ENCODE peak calls at places on chromosomes 12 and 14, in seven cellular contexts. Y is stimulated activated CD4-positive, alpha-beta T cell treated with anti-CD3 and anti-CD28 coated beads, Interleukin-15, amount 100 ng/mL, for 1 hour; U is activated CD8-positive, alpha-beta T cell treated with anti-CD3 and anti-CD28 coated beads, Interleukin-2, amount 10 ng/mL, durations not matched to agents 7 days and 5 days; G is activated T-cell treated with anti-CD3 and anti-CD28 coated beads for 48 hours; B is fibroblast of the aortic adventitia; T is KG1; N is NCI-H510A. I is an unnamed sample.

GRCh38 chr14:75053396-75054289 is 2.4 kb upstream of the MLH3 start:
- DNase-seq in U (no peak), B (peak), G (no peak), Y (no peak), N (no peak), T (no peak), I (no peak)

GRCh38 chr12:89844539-89844938 is 135.9 kb upstream of the ATP2B1 start:
- DNase-seq in B (no peak), G (no peak), T (no peak), N (no peak), Y (no peak), U (no peak), I (no peak)

GRCh38 chr14:105151131-105151837 is 17.3 kb downstream of the JAG2 start:
- DNase-seq in G (no peak), Y (no peak), B (no peak), U (no peak), N (no peak), T (no peak), I (no peak)

GRCh38 chr12:24964342-24964741 is 15.4 kb upstream of the BCAT1 start:
- DNase-seq in B (no peak), N (no peak), Y (no peak), U (no peak), G (no peak), T (no peak), I (no peak)

GRCh38 chr14:21070083-21070609 is at the start of gene ARHGEF40:
- DNase-seq in U (no peak), B (peak), T (no peak), N (peak), G (no peak), Y (no peak), I (no peak)

GRCh38 chr14:20454359-20454644 is 310 bp downstream of the OSGEP start:
- DNase-seq in Y (no peak), B (peak), U (peak), T (peak), G (no peak), N (peak), I (no peak)

GRCh38 chr12:26701604-26702215 is 131.3 kb downstream of the ITPR2 start:
- DNase-seq in T (peak), U (no peak), G (no peak), Y (no peak), B (peak), N (no peak), I (no peak)

GRCh38 chr12:124088232-124088907 is 115.4 kb downstream of the ZNF664 start:
- DNase-seq in G (no peak), B (no peak), N (no peak), Y (no peak), T (no peak), U (no peak), I (no peak)

GRCh38 chr12:8554451-8555195 is 13.9 kb upstream of the CLEC4E start:
- DNase-seq in T (no peak), G (no peak), Y (no peak), N (no peak), U (no peak), B (peak), I (no peak)

GRCh38 chr14:91749857-91750256 is 18.0 kb upstream of the CATSPERB start:
- DNase-seq in B (no peak), G (no peak), U (no peak), N (no peak), T (no peak), Y (no peak), I (no peak)

GRCh38 chr12:109600481-109600880 is 26.9 kb downstream of the MVK start:
- DNase-seq in T (no peak), G (no peak), Y (no peak), U (no peak), B (no peak), N (no peak), I (no peak)

GRCh38 chr12:29722164-29722563 is 61.6 kb downstream of the TMTC1 start:
- DNase-seq in Y (no peak), T (no peak), N (no peak), B (no peak), G (no peak), U (no peak), I (no peak)

GRCh38 chr14:103501041-103501870 is 21.4 kb downstream of the CKB start:
- DNase-seq in G (no peak), T (no peak), Y (no peak), B (no peak), N (no peak), U (no peak), I (peak)

GRCh38 chr14:66944872-66945271 is 244.4 kb upstream of the GARIN2 start:
- DNase-seq in Y (no peak), B (peak), U (no peak), N (no peak), G (no peak), T (no peak), I (no peak)

GRCh38 chr14:36844443-36844842 is 182.8 kb downstream of the PAX9 start:
- DNase-seq in G (no peak), Y (no peak), U (no peak), T (no peak), N (no peak), B (no peak), I (no peak)

GRCh38 chr12:44294649-44295048 is 458.8 kb downstream of the TMEM117 start:
- DNase-seq in G (no peak), B (no peak), N (no peak), Y (no peak), U (no peak), T (no peak), I (no peak)

GRCh38 chr14:68548194-68549056 is 244.4 kb downstream of the ZFP36L1 start:
- DNase-seq in B (peak), T (no peak), N (no peak), Y (no peak), U (no peak), G (no peak), I (peak)

GRCh38 chr12:67981236-67982164 is 7.7 kb upstream of the IFNG-AS1 start:
- DNase-seq in N (no peak), B (peak), U (no peak), G (no peak), T (no peak), Y (no peak), I (no peak)

GRCh38 chr14:101721111-101721510 is 40.4 kb upstream of the PPP2R5C start:
- DNase-seq in G (no peak), T (no peak), N (no peak), B (no peak), Y (no peak), U (no peak), I (no peak)

GRCh38 chr12:60112063-60112462 is 516.2 kb downstream of the SLC16A7 start:
- DNase-seq in B (no peak), Y (no peak), G (no peak), T (no peak), N (no peak), U (no peak), I (no peak)

GRCh38 chr12:22526836-22527235 is 17.5 kb downstream of the C2CD5 start:
- DNase-seq in U (no peak), B (no peak), T (no peak), N (no peak), G (no peak), Y (no peak), I (no peak)

GRCh38 chr12:88361493-88361892 is 218.8 kb downstream of the KITLG start:
- DNase-seq in G (no peak), T (no peak), Y (no peak), N (no peak), B (no peak), U (no peak), I (no peak)

GRCh38 chr12:50287271-50287670 is 4.0 kb upstream of the LIMA1 start:
- DNase-seq in Y (no peak), U (no peak), B (no peak), N (no peak), G (no peak), T (no peak), I (no peak)

GRCh38 chr14:35352274-35353233 is 52.0 kb downstream of the NFKBIA start:
- DNase-seq in N (no peak), Y (no peak), B (no peak), G (no peak), T (peak), U (no peak), I (no peak)

GRCh38 chr12:85920324-85920947 is 46.3 kb downstream of the NTS start:
- DNase-seq in G (no peak), N (no peak), U (no peak), Y (no peak), B (peak), T (peak), I (no peak)

GRCh38 chr14:91309756-91310280 is 65.3 kb upstream of the GPR68 start:
- DNase-seq in B (no peak), Y (no peak), G (no peak), T (no peak), N (no peak), U (no peak), I (no peak)

GRCh38 chr12:75790219-75790618 is 241.4 kb downstream of the PHLDA1 start:
- DNase-seq in B (no peak), U (no peak), G (no peak), N (no peak), T (no peak), Y (no peak), I (no peak)

GRCh38 chr12:52687527-52688385 is 7.5 kb upstream of the KRT1 start:
- DNase-seq in Y (no peak), T (no peak), G (no peak), U (no peak), B (no peak), N (peak), I (no peak)

GRCh38 chr14:24995016-24995415 is 54.9 kb downstream of the STXBP6 start:
- DNase-seq in Y (no peak), N (no peak), T (no peak), G (no peak), B (no peak), U (no peak), I (no peak)

GRCh38 chr12:53190108-53190729 is 9.5 kb upstream of the CSAD start:
- DNase-seq in U (peak), N (no peak), G (peak), Y (peak), B (peak), T (no peak), I (no peak)

GRCh38 chr12:19130224-19131019 is 889 bp downstream of the PLEKHA5 start:
- DNase-seq in Y (no peak), U (peak), T (no peak), B (peak), G (peak), N (peak), I (peak)

GRCh38 chr12:46209165-46209564 is 59.7 kb downstream of the SLC38A1 start:
- DNase-seq in T (no peak), U (no peak), B (peak), Y (no peak), G (no peak), N (no peak), I (no peak)

GRCh38 chr14:74619672-74620131 is 7.7 kb upstream of the LTBP2 start:
- DNase-seq in T (no peak), G (no peak), Y (no peak), N (no peak), U (no peak), B (peak), I (peak)

GRCh38 chr14:72457641-72458040 is 436.3 kb downstream of the DPF3 start:
- DNase-seq in B (peak), N (no peak), T (no peak), Y (no peak), U (no peak), G (no peak), I (no peak)

GRCh38 chr14:99958380-99958779 is 106.8 kb upstream of the EVL start:
- DNase-seq in B (no peak), T (no peak), U (no peak), G (no peak), N (no peak), Y (no peak), I (no peak)

GRCh38 chr14:76464856-76465255 is 88.9 kb downstream of the ESRRB start:
- DNase-seq in Y (no peak), N (no peak), U (no peak), T (no peak), B (no peak), G (no peak), I (no peak)

GRCh38 chr12:110661337-110661972 is 27.5 kb downstream of the HVCN1 start:
- DNase-seq in T (peak), Y (peak), B (no peak), N (no peak), U (peak), G (peak), I (no peak)

GRCh38 chr12:2616763-2617162 is 178.0 kb upstream of the FKBP4 start:
- DNase-seq in U (no peak), Y (no peak), B (no peak), G (no peak), N (no peak), T (peak), I (no peak)

GRCh38 chr12:47343684-47344567 is 264.2 kb upstream of the AMIGO2 start:
- DNase-seq in G (no peak), U (no peak), N (no peak), T (no peak), B (peak), Y (no peak), I (no peak)

GRCh38 chr12:53056901-53057300 is 7.0 kb downstream of the TNS2 start:
- DNase-seq in U (no peak), T (no peak), G (no peak), B (no peak), N (no peak), Y (no peak), I (no peak)